ENCODE peak calls at places on chromosomes 7 and 10, in ten cellular contexts. D is fibroblast of pulmonary artery, I is tibial nerve, E is neural crest cell, L is endothelial cell, S is cardiac muscle cell, X is RWPE1, Y is tibial artery, T is GM23338, V is dorsolateral prefrontal cortex. W is an unnamed sample.

GRCh38 chr10:49508654-49509053 is 30.3 kb downstream of the ERCC6 start:
- DNase-seq in X (no peak), S (no peak), L (no peak), Y (no peak), E (no peak), V (no peak), D (no peak), T (no peak), I (no peak), W (no peak)

GRCh38 chr7:44325811-44326241 is 432 bp upstream of the CAMK2B start:
- DNase-seq in S (peak), T (peak), I (no peak), Y (no peak), L (no peak), D (no peak), V (no peak), X (no peak), E (no peak), W (no peak)

GRCh38 chr7:82507976-82508677 is 64.5 kb upstream of the CACNA2D1 start:
- DNase-seq in D (no peak), Y (no peak), E (no peak), X (no peak), T (peak), V (no peak), L (no peak), I (no peak), S (no peak), W (no peak)

GRCh38 chr7:22781230-22781711 is 41.4 kb downstream of the TOMM7 start:
- DNase-seq in Y (no peak), T (no peak), L (no peak), D (peak), I (no peak), S (no peak), E (no peak), V (no peak), X (peak), W (no peak)

GRCh38 chr7:95335093-95335492 is 10.8 kb upstream of the PON1 start:
- DNase-seq in X (no peak), I (no peak), E (no peak), S (no peak), Y (no peak), L (no peak), D (peak), V (no peak), T (no peak), W (no peak)

GRCh38 chr7:14805105-14805719 is 97.3 kb downstream of the DGKB start:
- DNase-seq in T (no peak), L (no peak), E (no peak), Y (no peak), X (no peak), S (no peak), I (no peak), D (no peak), V (no peak), W (no peak)

GRCh38 chr7:46131916-46132795 is 211.1 kb upstream of the IGFBP3 start:
- DNase-seq in V (no peak), L (no peak), I (no peak), T (peak), D (no peak), S (peak), Y (no peak), E (no peak), X (no peak), W (no peak)

GRCh38 chr10:91901784-91902677 is 7.3 kb downstream of the FGFBP3 start:
- DNase-seq in V (no peak), L (no peak), T (no peak), I (no peak), D (peak), E (no peak), X (peak), S (no peak), Y (no peak), W (no peak)

GRCh38 chr7:105830405-105831218 is 45.8 kb downstream of the ATXN7L1 start:
- DNase-seq in Y (no peak), D (peak), V (no peak), L (no peak), S (no peak), I (no peak), X (peak), E (no peak), T (no peak), W (no peak)

GRCh38 chr10:119415121-119415520 is 127.4 kb downstream of the RGS10 start:
- DNase-seq in E (no peak), X (no peak), T (no peak), S (no peak), Y (no peak), L (no peak), D (no peak), I (no peak), V (no peak), W (no peak)

GRCh38 chr7:47730135-47730534 is 148.2 kb upstream of the TNS3 start:
- DNase-seq in L (no peak), S (no peak), V (no peak), T (no peak), I (no peak), X (no peak), D (peak), E (no peak), Y (no peak), W (no peak)

GRCh38 chr7:47537716-47538640 is 43.9 kb downstream of the TNS3 start:
- DNase-seq in I (no peak), S (no peak), X (no peak), L (no peak), V (no peak), T (peak), Y (no peak), E (no peak), D (no peak), W (no peak)

GRCh38 chr7:135659159-135659837 is 3.0 kb upstream of the STMP1 start:
- DNase-seq in I (no peak), X (no peak), Y (no peak), V (no peak), T (no peak), L (no peak), D (peak), S (no peak), E (no peak), W (no peak)

GRCh38 chr7:32116436-32116835 is 46.2 kb upstream of the PDE1C start:
- DNase-seq in L (no peak), V (no peak), D (no peak), X (no peak), Y (no peak), I (no peak), E (no peak), S (no peak), T (peak), W (no peak)

GRCh38 chr7:34675749-34676374 is 17.8 kb downstream of the NPSR1 start:
- DNase-seq in D (peak), S (peak), V (peak), I (no peak), L (peak), X (peak), E (no peak), T (peak), Y (no peak), W (no peak)

GRCh38 chr10:64732372-64732715 is 1211.1 kb downstream of the REEP3 start:
- DNase-seq in T (no peak), I (no peak), S (peak), D (no peak), L (no peak), E (no peak), V (no peak), X (no peak), Y (no peak), W (no peak)

GRCh38 chr10:667096-667495 is 22.4 kb downstream of the DIP2C start:
- DNase-seq in D (no peak), T (no peak), V (no peak), E (no peak), I (no peak), L (no peak), X (no peak), S (no peak), Y (peak), W (no peak)

GRCh38 chr7:131521651-131522163 is 34.7 kb downstream of the PODXL start:
- DNase-seq in S (no peak), L (no peak), T (peak), Y (peak), V (no peak), X (peak), I (no peak), E (no peak), D (no peak), W (no peak)

GRCh38 chr10:35426657-35427056 is 90.3 kb downstream of the CCNY start:
- DNase-seq in X (no peak), L (no peak), D (no peak), Y (no peak), S (no peak), I (no peak), V (no peak), T (no peak), E (no peak), W (no peak)

GRCh38 chr7:45660201-45660900 is 86.2 kb downstream of the ADCY1 start:
- DNase-seq in D (no peak), I (no peak), E (no peak), V (no peak), Y (peak), S (no peak), X (no peak), T (no peak), L (no peak), W (no peak)

GRCh38 chr7:116236020-116236630 is 25.8 kb downstream of the TES start:
- DNase-seq in Y (no peak), T (peak), E (peak), X (peak), L (peak), V (peak), I (peak), S (peak), D (peak), W (peak)

GRCh38 chr10:12949248-12949647 is 52.3 kb downstream of the CCDC3 start:
- DNase-seq in I (no peak), X (no peak), V (no peak), E (no peak), S (no peak), Y (no peak), T (peak), L (no peak), D (no peak), W (no peak)

GRCh38 chr10:132289439-132289838 is 18.3 kb downstream of the STK32C start:
- DNase-seq in D (no peak), V (no peak), E (no peak), X (no peak), Y (no peak), T (no peak), L (no peak), I (no peak), S (no peak), W (no peak)

GRCh38 chr10:81820418-81820817 is 54.6 kb upstream of the NRG3 start:
- DNase-seq in E (no peak), X (no peak), I (no peak), T (peak), S (peak), V (no peak), Y (no peak), L (no peak), D (peak), W (no peak)

GRCh38 chr10:104028146-104028545 is 57.5 kb downstream of the COL17A1 start:
- DNase-seq in V (peak), I (no peak), L (peak), S (peak), Y (no peak), E (no peak), X (peak), D (peak), T (peak), W (no peak)
- TF ChIP-seq CTCF in V (peak), I (peak), L (no peak), S (peak), Y (no peak), E (peak), X (peak), D (peak), T (peak), W (no peak)

GRCh38 chr7:25093268-25093802 is 31.7 kb downstream of the CYCS start:
- DNase-seq in V (peak), S (peak), X (peak), Y (no peak), T (peak), L (peak), D (peak), E (peak), I (no peak), W (peak)
- TF ChIP-seq CTCF in V (peak), S (peak), X (peak), Y (peak), T (peak), L (peak), D (peak), E (peak), I (peak), W (peak)

DNA sequence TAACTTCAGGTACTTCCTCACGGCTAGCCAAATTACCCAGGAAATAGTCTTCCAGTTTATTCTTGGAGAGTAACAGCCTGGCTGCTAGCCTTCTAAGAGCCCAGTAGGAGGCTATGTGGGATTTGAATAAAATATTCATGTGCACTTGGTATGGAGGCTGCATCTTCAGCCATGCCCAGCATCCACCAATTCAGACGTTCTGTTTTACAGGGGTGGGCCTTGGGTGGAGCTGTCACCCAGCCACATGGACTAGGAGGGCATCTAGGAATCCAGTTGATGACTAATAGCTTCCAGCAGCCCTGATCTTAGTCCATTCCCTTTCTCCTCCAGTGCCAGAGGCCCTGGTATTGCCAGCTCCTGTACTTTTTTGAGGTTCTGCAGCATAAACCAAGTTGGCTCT is 66.3 kb upstream of the ZRANB1 start:
- DNase-seq in V (no peak), I (no peak), S (no peak), L (no peak), Y (no peak), T (peak), X (no peak), D (peak), E (no peak), W (no peak)
- TF ChIP-seq CTCF in V (no peak), I (no peak), S (peak), L (no peak), Y (no peak), T (no peak), X (no peak), D (peak), E (peak), W (no peak)

GRCh38 chr7:73578342-73579124 is at the start of gene TBL2:
- DNase-seq in V (peak), L (peak), S (peak), T (peak), I (peak), X (peak), D (peak), E (peak), Y (peak), W (peak)
- TF ChIP-seq CTCF in V (no peak), L (peak), S (peak), T (peak), I (peak), X (no peak), D (peak), E (no peak), Y (no peak), W (no peak)

GRCh38 chr10:14558025-14558424 is 216.7 kb downstream of the FAM107B start:
- DNase-seq in S (no peak), D (no peak), X (no peak), V (no peak), I (no peak), T (no peak), Y (no peak), E (no peak), L (no peak), W (no peak)

GRCh38 chr10:14555806-14556205 is 218.9 kb downstream of the FAM107B start:
- DNase-seq in Y (no peak), E (no peak), I (no peak), X (no peak), S (peak), T (peak), D (no peak), L (no peak), V (no peak), W (no peak)

GRCh38 chr10:14557573-14557972 is 217.1 kb downstream of the FAM107B start:
- DNase-seq in I (no peak), Y (no peak), E (no peak), S (no peak), V (no peak), L (no peak), T (no peak), D (no peak), X (no peak), W (no peak)

GRCh38 chr10:14554843-14555205 is 219.9 kb downstream of the FAM107B start:
- DNase-seq in L (no peak), E (no peak), V (no peak), D (peak), S (no peak), Y (no peak), X (peak), T (no peak), I (no peak), W (no peak)

DNA sequence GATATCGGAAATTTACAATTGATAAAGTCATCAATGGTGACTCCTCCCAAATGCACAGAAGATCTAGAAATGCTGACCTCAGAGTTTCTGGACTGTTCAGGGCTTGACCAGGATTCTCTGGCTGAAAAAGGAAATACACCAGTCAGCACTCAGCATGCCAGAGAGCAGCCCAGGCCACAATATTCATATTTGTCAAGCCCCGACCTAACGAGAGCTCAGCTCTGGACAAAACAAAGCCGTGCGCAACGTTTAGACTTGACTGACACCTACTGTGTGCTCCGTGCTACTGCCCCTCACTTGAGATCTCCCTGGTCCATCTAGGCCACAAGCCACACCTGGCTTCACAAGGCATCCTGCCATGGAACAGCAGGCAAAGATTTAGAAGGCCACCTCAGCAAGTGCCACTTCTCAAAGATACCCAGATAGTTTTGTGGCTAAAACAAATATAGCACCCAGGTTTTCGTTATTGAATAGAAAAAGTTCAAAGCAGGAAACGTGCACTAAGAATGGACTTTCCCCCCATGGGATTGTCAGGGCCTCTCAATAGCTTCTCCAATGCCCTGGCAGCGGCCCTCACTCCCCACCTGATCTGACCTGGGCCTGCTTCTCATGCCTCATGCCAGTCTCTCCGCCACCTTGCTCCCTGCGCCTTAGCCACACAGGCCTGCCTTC is 218.3 kb downstream of the FAM107B start:
- DNase-seq in V (no peak), Y (no peak), D (no peak), E (no peak), L (no peak), I (no peak), S (peak), T (peak), X (no peak), W (no peak)
- TF ChIP-seq CTCF in V (no peak), Y (no peak), D (no peak), E (peak), L (no peak), I (peak), S (no peak), T (peak), X (no peak), W (no peak)

DNA sequence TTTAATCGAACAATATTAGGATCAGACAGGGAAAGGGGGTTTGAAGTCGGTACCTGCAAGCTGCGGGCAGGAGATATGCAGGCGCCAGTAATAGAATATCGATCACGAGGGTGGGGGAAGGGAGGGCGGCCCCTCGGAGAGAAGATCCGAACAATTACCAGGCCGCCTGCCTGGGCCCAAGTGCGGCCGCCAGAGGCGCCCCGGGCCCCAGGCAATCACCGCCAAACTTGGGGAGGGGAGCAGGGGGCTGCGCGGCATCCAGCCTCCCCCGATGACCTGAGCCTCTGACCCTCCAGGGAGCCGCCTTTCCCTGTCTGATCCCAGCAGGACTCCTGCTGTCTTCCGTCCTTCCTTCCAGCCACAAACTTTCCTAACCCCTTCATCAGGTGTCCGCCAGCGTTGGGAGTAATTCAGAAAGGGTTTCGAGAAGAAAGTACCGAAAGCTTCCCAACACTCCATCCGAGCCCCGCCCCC is 1.1 kb downstream of the NKX1-2 start:
- DNase-seq in E (no peak), V (no peak), S (no peak), X (no peak), Y (no peak), D (no peak), I (no peak), L (peak), T (peak), W (no peak)
- TF ChIP-seq CTCF in E (peak), V (no peak), S (peak), X (no peak), Y (no peak), D (no peak), I (no peak), L (peak), T (peak), W (no peak)

GRCh38 chr7:30284298-30285066 is at the start of gene ZNRF2:
- DNase-seq in X (peak), V (peak), T (peak), S (peak), Y (peak), E (peak), I (peak), D (peak), L (peak), W (peak)
- TF ChIP-seq CTCF in X (peak), V (peak), T (peak), S (peak), Y (peak), E (peak), I (peak), D (peak), L (no peak), W (peak)

DNA sequence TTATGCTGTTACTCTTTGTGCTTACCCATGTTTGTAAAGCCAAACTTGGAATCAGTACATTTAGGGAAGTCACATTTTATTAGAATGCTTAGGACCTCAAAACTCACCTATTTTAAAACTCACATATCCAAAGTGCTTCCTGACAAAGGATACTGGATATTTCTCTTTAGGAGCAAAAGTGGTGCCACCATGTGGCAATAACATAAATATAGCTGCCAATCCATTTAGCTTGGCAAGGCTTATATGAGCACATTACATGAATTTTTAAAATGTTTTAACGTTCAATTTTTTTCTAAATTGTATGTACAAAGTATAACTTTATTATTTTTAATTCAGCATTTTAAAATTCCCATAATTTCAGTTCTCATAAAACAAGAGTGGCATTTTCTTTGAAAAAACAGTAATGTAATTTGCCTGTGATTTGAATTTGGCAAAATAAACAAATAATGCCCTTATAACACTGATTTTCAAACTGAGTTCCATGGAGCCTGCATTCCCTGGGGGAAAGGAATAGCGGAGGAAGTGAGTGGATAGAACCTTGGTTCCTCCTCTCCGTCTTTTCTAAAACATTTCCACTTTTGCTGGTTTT is 75.4 kb downstream of the HDAC9 start:
- DNase-seq in V (no peak), S (peak), X (peak), L (no peak), E (no peak), Y (no peak), T (peak), I (no peak), D (peak), W (no peak)
- TF ChIP-seq CTCF in V (peak), S (peak), X (peak), L (no peak), E (peak), Y (peak), T (peak), I (peak), D (peak), W (no peak)

DNA sequence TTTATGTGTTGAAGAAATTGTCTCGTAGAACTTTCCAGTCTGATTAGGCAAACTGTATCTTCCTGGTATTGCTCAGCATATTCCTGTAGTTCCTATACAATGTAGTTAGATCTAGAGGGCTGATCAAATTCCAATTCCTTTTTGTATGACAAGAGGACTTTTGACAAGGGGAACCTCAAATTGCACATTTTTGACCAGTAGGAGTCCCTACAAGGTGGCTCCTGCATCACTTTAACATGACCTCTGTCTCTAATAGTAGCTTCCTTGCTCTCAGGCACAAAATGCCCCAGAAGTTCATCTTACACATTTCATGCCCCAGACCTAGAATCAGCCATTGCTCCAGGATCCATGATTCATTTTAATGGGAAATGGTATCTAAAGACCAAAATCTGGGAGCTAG is 18.7 kb downstream of the HERPUD2 start:
- DNase-seq in L (no peak), S (no peak), Y (no peak), E (no peak), V (no peak), D (no peak), T (peak), I (no peak), X (no peak), W (no peak)
- TF ChIP-seq CTCF in L (no peak), S (no peak), Y (no peak), E (no peak), V (no peak), D (no peak), T (peak), I (no peak), X (no peak), W (no peak)

W was measured in CD4-positive, alpha-beta T cell.